ENCODE peak calls at places on chromosomes 16 and 17, in eight cellular contexts. Q is mesendoderm, G is A549, O is astrocyte, I is transverse colon, R is Peyer's patch, N is left ventricle myocardium inferior, J is breast epithelium. Y is an unnamed sample.

GRCh38 chr17:45873728-45874127 is 20.6 kb upstream of the MAPT start:
- DNase-seq in J (no peak), O (no peak), G (no peak), N (no peak), Q (peak; percentile 21), I (no peak), R (no peak), Y (no peak)

GRCh38 chr16:85392756-85393673 is 220.1 kb upstream of the GSE1 start:
- DNase-seq in J (no peak), I (no peak), N (peak; percentile 7), G (no peak), O (no peak), Q (no peak), R (peak; percentile 42), Y (peak; percentile 34)

GRCh38 chr16:26118575-26118974 is 426.8 kb downstream of the HS3ST4 start:
- DNase-seq in J (no peak), Q (peak; percentile 91), I (no peak), R (no peak), N (no peak), O (no peak), G (no peak), Y (no peak)

GRCh38 chr17:49210158-49211029 is at the start of the genes ABI3 and GNGT2:
- DNase-seq in J (no peak), I (peak; percentile 70), O (peak; percentile 26), G (no peak), Q (peak; percentile 73), R (peak; percentile 91), N (peak; percentile 36), Y (peak; percentile 59)

GRCh38 chr16:2498085-2498484 is 15.7 kb upstream of the ATP6V0C start:
- DNase-seq in R (no peak), I (no peak), N (no peak), Q (no peak), J (no peak), G (no peak), O (no peak), Y (no peak)

GRCh38 chr16:10878644-10879498 is 1.9 kb downstream of the CIITA start:
- DNase-seq in N (peak; percentile 51), O (no peak), Q (no peak), J (peak; percentile 40), I (peak; percentile 58), R (peak; percentile 82), G (no peak), Y (peak; percentile 86)

GRCh38 chr17:17514361-17514992 is 18.3 kb upstream of the RASD1 start:
- DNase-seq in O (no peak), Q (peak; percentile 36), I (no peak), R (no peak), J (no peak), N (peak; percentile 1), G (no peak), Y (no peak)

GRCh38 chr17:47611372-47612350 is 38.1 kb upstream of the KPNB1 start:
- DNase-seq in J (no peak), Q (no peak), G (no peak), I (no peak), N (no peak), R (no peak), O (peak; percentile 33), Y (no peak)

GRCh38 chr17:5526821-5527598 is 40.6 kb downstream of the MIS12 start:
- DNase-seq in Q (peak; percentile 20), I (peak; percentile 26), N (peak; percentile 67), G (peak; percentile 81), O (peak; percentile 97), J (no peak), R (peak; percentile 58), Y (no peak)

GRCh38 chr17:7673239-7673638 is 14.1 kb downstream of the TP53 start:
- DNase-seq in I (peak; percentile 15), O (no peak), N (no peak), Q (peak; percentile 68), J (no peak), R (peak; percentile 74), G (peak; percentile 64), Y (no peak)

GRCh38 chr16:14100825-14101224 is 29.7 kb downstream of the MRTFB start:
- DNase-seq in O (no peak), N (no peak), Q (no peak), R (no peak), G (no peak), I (no peak), J (no peak), Y (no peak)

GRCh38 chr16:54655171-54655590 is 275.5 kb upstream of the IRX5 start:
- DNase-seq in R (no peak), J (no peak), I (no peak), G (no peak), O (peak; percentile 40), Q (peak; percentile 39), N (peak; percentile 29), Y (no peak)

GRCh38 chr17:32143525-32143865 is 1.2 kb downstream of the RHOT1 start:
- DNase-seq in Q (no peak), O (no peak), J (no peak), N (no peak), R (no peak), G (no peak), I (no peak), Y (no peak)

GRCh38 chr17:13269196-13269595 is 251.4 kb upstream of the ELAC2 start:
- DNase-seq in I (no peak), N (no peak), J (no peak), O (no peak), G (no peak), Q (peak; percentile 10), R (no peak), Y (no peak)

GRCh38 chr16:4373909-4374742 is 2.5 kb downstream of the VASN start:
- DNase-seq in N (peak; percentile 68), J (peak; percentile 70), G (peak; percentile 68), Q (peak; percentile 83), O (peak; percentile 95), R (peak; percentile 74), I (peak; percentile 64), Y (peak; percentile 79)

GRCh38 chr16:52547834-52548215 is 882 bp upstream of the TOX3 start:
- DNase-seq in Q (no peak), R (no peak), J (no peak), N (no peak), I (no peak), O (no peak), G (no peak), Y (no peak)

GRCh38 chr17:63925615-63926014 is 6.5 kb downstream of the CD79B start:
- DNase-seq in R (peak; percentile 74), I (no peak), J (no peak), N (peak; percentile 0), O (no peak), Q (no peak), G (no peak), Y (peak; percentile 14)

GRCh38 chr16:69903851-69904250 is 47.3 kb upstream of the CLEC18A start:
- DNase-seq in N (no peak), R (no peak), I (no peak), J (no peak), Q (no peak), O (no peak), G (no peak), Y (no peak)

GRCh38 chr16:69909043-69909442 is 42.1 kb upstream of the CLEC18A start:
- DNase-seq in I (no peak), Q (no peak), G (no peak), N (no peak), R (no peak), J (no peak), O (no peak), Y (no peak)

GRCh38 chr16:69904495-69905170 is 46.5 kb upstream of the CLEC18A start:
- DNase-seq in Q (peak; percentile 29), J (no peak), O (no peak), I (peak; percentile 41), N (no peak), G (no peak), R (no peak), Y (no peak)

GRCh38 chr16:69906838-69907301 is 44.3 kb upstream of the CLEC18A start:
- DNase-seq in Q (no peak), J (no peak), N (no peak), G (no peak), O (peak; percentile 91), R (no peak), I (no peak), Y (no peak)

DNA sequence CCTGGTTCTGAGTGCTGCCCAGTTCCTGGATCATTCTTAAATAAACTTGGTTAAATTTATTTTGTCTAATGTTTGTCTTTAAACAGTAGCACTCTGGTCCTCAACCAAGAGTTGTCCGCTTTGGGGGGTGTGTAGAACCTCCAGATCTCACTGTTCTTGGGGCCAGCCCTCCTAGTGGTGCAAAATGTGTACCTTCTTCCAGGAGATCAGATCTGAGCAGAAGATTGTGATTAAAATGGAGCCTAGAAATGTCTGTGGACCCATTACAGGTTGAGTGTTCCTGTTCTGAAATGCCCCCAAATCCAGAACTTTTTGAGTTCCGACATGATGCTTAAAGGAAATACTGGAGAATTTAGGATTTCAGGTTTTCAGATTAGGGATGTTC is 46.0 kb upstream of the CLEC18A start:
- DNase-seq in O (no peak), I (no peak), J (no peak), N (no peak), G (no peak), R (no peak), Q (no peak), Y (no peak)
- H3K27ac ChIP-seq in O (no peak overlapping the region), I (no peak overlapping the region), J (no peak overlapping the region), N (no peak overlapping the region), G (no peak overlapping the region), R (no peak overlapping the region), Q (no peak overlapping the region), Y (no peak overlapping the region)

DNA sequence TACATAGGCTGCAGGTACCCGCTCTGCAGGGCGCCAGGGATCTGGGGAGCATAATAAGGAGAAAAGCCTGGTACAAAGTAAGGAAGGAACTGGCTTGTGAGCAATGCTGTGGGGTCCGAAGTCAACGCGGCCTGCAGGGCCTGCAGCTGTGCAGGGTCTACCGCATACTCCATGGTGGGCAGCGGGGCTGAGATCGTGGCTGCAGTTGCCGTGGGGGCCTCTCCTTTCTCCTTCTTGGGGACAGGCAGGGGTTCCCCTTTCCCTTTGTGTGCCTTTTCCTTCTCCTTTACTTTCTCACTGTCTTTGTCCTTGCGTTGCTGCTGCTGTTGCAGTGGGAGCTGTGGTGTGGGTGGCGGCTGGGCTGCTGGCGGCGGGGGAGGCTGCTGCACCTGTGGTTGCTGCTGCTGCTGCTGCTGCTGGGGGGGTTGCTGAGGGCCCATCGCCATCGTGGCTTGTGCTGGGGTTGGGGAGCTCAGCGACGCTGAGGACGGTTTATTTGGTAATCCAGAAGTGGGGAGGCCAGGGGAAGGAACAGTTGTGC is 259.6 kb downstream of the ZFHX3 start:
- DNase-seq in N (no peak), G (no peak), I (no peak), J (no peak), Q (no peak), R (no peak), O (no peak), Y (peak; percentile 49)
- H3K4me3 ChIP-seq in N (peak overlapping the region; percentile 57), G (no peak overlapping the region), I (peak overlapping the region; percentile 42), J (peak overlapping the region; percentile 51), Q (no peak overlapping the region), R (peak overlapping the region; percentile 56), O (peak overlapping the region; percentile 71), Y (peak overlapping the region; percentile 47)

GRCh38 chr17:2819921-2820501 is 23.8 kb downstream of the RAP1GAP2 start:
- DNase-seq in I (no peak), J (no peak), R (no peak), G (no peak), O (no peak), N (no peak), Q (no peak), Y (no peak)
- H3K4me1 ChIP-seq in I (peaks cover 6% of the 10 kb centered on the region), J (no peaks in the 10 kb centered on the region), R (peaks cover 7% of the 10 kb centered on the region), G (no peaks in the 10 kb centered on the region), O (peaks cover 1% of the 10 kb centered on the region), N (no peaks in the 10 kb centered on the region), Q (no peaks in the 10 kb centered on the region), Y (no peaks in the 10 kb centered on the region)

DNA sequence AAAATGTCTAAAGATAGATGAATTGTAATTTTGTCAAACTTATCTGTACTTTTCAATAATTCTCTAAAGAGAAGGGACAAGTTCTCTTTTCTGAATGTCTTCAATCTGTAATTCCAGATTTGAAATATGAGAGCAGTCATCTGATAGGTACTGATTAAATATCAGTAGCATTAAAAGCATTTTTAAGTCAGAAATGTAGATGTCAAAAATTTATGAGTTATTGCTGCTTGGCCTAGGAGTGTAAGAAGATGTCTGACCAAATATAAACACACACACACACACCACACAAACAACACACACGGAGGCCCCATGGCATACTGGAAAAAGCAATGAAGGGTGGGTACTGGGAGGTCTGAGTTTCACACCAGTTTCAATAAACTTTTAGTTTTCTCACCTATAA is 2.4 kb upstream of the TOB1 start:
- DNase-seq in I (no peak), Q (no peak), G (no peak), R (no peak), J (no peak), N (no peak), O (no peak), Y (no peak)
- H3K27ac ChIP-seq in I (peak overlapping the region; percentile 100), Q (no peak overlapping the region), G (peak overlapping the region; percentile 94), R (peak overlapping the region; percentile 99), J (peak overlapping the region; percentile 100), N (peak overlapping the region; percentile 100), O (no peak overlapping the region), Y (peak overlapping the region; percentile 99)